ENCODE peak calls at places on chromosomes 1 and 21, in ten cellular contexts. Z is Panc1; T is frontal cortex; Y is cortex of kidney; S is NCI-H526 treated with DMSO at 0.1 percent for 48 hours; B is tibial artery; G is GF-D8; L is effector memory CD4-positive, alpha-beta T cell; M is EH; V is Caki2. E is an unnamed sample.

GRCh38 chr1:89715677-89716076 is 82.8 kb downstream of the LRRC8C start:
- DNase-seq in T (no peak), Z (no peak), L (no peak), Y (no peak), S (no peak), V (no peak), B (no peak), G (no peak), M (no peak), E (no peak)

GRCh38 chr1:33383489-33383888 is 47.4 kb downstream of the PHC2 start:
- DNase-seq in T (no peak), V (no peak), L (no peak), B (no peak), Y (no peak), G (no peak), M (no peak), S (no peak), Z (no peak), E (no peak)

GRCh38 chr1:20109223-20109856 is 10.0 kb downstream of the PLA2G2D start:
- DNase-seq in Y (no peak), B (no peak), V (no peak), L (no peak), T (no peak), Z (no peak), M (no peak), G (no peak), S (no peak), E (no peak)

GRCh38 chr1:24830680-24831272 is 85.5 kb downstream of the CLIC4 start:
- DNase-seq in S (peak; percentile 64), M (peak; percentile 74), Y (no peak), Z (peak; percentile 67), T (no peak), G (peak; percentile 26), L (no peak), B (no peak), V (peak; percentile 44), E (peak; percentile 73)

GRCh38 chr1:233490488-233490887 is 123.4 kb upstream of the KCNK1 start:
- DNase-seq in M (no peak), Y (no peak), G (no peak), B (no peak), S (no peak), L (no peak), T (no peak), V (no peak), Z (no peak), E (no peak)

GRCh38 chr1:245605480-245606156 is 450.8 kb downstream of the KIF26B start:
- DNase-seq in B (no peak), T (no peak), M (peak; percentile 89), S (no peak), G (no peak), Z (no peak), Y (no peak), L (no peak), V (no peak), E (no peak)

GRCh38 chr1:223417444-223417843 is 24.2 kb downstream of the CCDC185 start:
- DNase-seq in Y (no peak), Z (no peak), G (no peak), B (no peak), V (peak; percentile 75), L (no peak), S (no peak), M (no peak), T (no peak), E (no peak)

GRCh38 chr1:87292684-87293493 is 35.8 kb upstream of the LMO4 start:
- DNase-seq in Z (peak; percentile 36), M (peak; percentile 61), G (no peak), B (no peak), V (peak; percentile 16), L (peak; percentile 28), S (peak; percentile 56), Y (no peak), T (no peak), E (peak; percentile 51)

GRCh38 chr1:178485467-178486098 is 11.2 kb downstream of the CLEC20A start:
- DNase-seq in G (no peak), V (no peak), B (no peak), M (no peak), Z (no peak), S (no peak), T (no peak), L (no peak), Y (no peak), E (no peak)

GRCh38 chr1:155175927-155176371 is 2.3 kb downstream of the TRIM46 start:
- DNase-seq in L (no peak), S (no peak), V (no peak), T (no peak), G (peak; percentile 50), B (peak; percentile 66), Y (no peak), M (no peak), Z (no peak), E (no peak)

GRCh38 chr1:85135456-85135798 is 65.4 kb downstream of the SYDE2 start:
- DNase-seq in M (no peak), L (no peak), G (no peak), Y (no peak), B (no peak), T (no peak), V (no peak), Z (no peak), S (peak; percentile 10), E (no peak)

GRCh38 chr21:38798481-38798882 is 7.2 kb upstream of the ETS2 start:
- DNase-seq in T (no peak), B (no peak), G (no peak), L (no peak), V (peak; percentile 89), Z (no peak), M (no peak), S (no peak), Y (no peak), E (no peak)

GRCh38 chr1:172399369-172400072 is 21.0 kb upstream of the C1orf105 start:
- DNase-seq in S (peak; percentile 87), Y (no peak), T (peak; percentile 21), B (peak; percentile 76), Z (peak; percentile 85), M (peak; percentile 98), V (peak; percentile 83), L (no peak), G (no peak), E (peak; percentile 64)

GRCh38 chr1:163537809-163538208 is 216.1 kb downstream of the NUF2 start:
- DNase-seq in B (no peak), L (no peak), V (no peak), S (no peak), Z (no peak), Y (no peak), T (no peak), M (no peak), G (no peak), E (no peak)

GRCh38 chr1:29912413-29912812 is 676.1 kb downstream of the PTPRU start:
- DNase-seq in Z (peak; percentile 32), G (peak; percentile 3), M (peak; percentile 55), T (no peak), B (no peak), V (no peak), S (peak; percentile 9), Y (no peak), L (no peak), E (peak; percentile 4)

GRCh38 chr1:75125161-75125681 is 9.0 kb upstream of the LHX8 start:
- DNase-seq in Y (no peak), L (no peak), G (no peak), T (no peak), S (no peak), Z (no peak), M (no peak), V (no peak), B (no peak), E (no peak)

GRCh38 chr1:145961425-145962156 is 2.8 kb downstream of the ANKRD34A start:
- DNase-seq in G (no peak), S (peak; percentile 51), Y (no peak), V (no peak), Z (no peak), B (peak; percentile 85), T (peak; percentile 53), M (peak; percentile 52), L (no peak), E (no peak)

GRCh38 chr1:88394958-88395357 is 289.1 kb upstream of the PKN2 start:
- DNase-seq in L (no peak), T (no peak), Y (no peak), B (no peak), S (no peak), V (no peak), G (no peak), M (no peak), Z (no peak), E (no peak)

GRCh38 chr1:164787834-164788231 is 228.8 kb downstream of the PBX1 start:
- DNase-seq in V (no peak), B (no peak), L (no peak), Y (no peak), T (no peak), G (no peak), Z (no peak), M (no peak), S (peak; percentile 63), E (no peak)

GRCh38 chr1:31617917-31618746 is 643 bp downstream of the HCRTR1 start:
- DNase-seq in Y (no peak), S (no peak), T (peak; percentile 51), B (no peak), Z (no peak), M (peak; percentile 42), L (no peak), V (no peak), G (no peak), E (no peak)

GRCh38 chr21:26080211-26080610 is 90.4 kb downstream of the APP start:
- DNase-seq in L (no peak), B (no peak), V (no peak), Z (no peak), M (peak; percentile 55), S (no peak), G (no peak), Y (no peak), T (no peak), E (no peak)

GRCh38 chr1:236502579-236502971 is 21.2 kb upstream of the LGALS8 start:
- DNase-seq in B (no peak), L (no peak), G (no peak), V (peak; percentile 60), Y (no peak), T (no peak), M (peak; percentile 65), S (no peak), Z (no peak), E (no peak)

GRCh38 chr1:43367904-43368645 is at the start of gene ELOVL1:
- DNase-seq in Z (peak; percentile 47), M (peak; percentile 92), B (peak; percentile 97), L (peak; percentile 68), Y (no peak), G (peak; percentile 72), V (peak; percentile 89), S (peak; percentile 94), T (peak; percentile 96), E (no peak)

GRCh38 chr1:39501666-39502065 is 10.2 kb downstream of the BMP8A start:
- DNase-seq in Z (no peak), S (no peak), M (peak; percentile 65), T (no peak), G (no peak), V (no peak), L (no peak), Y (no peak), B (no peak), E (no peak)

GRCh38 chr1:31739281-31739853 is 24.8 kb downstream of the ADGRB2 start:
- DNase-seq in L (peak; percentile 17), B (no peak), V (peak; percentile 51), G (no peak), T (no peak), Z (no peak), M (no peak), Y (no peak), S (no peak), E (no peak)

GRCh38 chr1:26787381-26787705 is 407 bp upstream of the PIGV start:
- DNase-seq in T (no peak), S (no peak), Z (no peak), L (peak; percentile 79), G (no peak), V (no peak), Y (no peak), B (no peak), M (peak; percentile 75), E (no peak)

GRCh38 chr1:26701266-26701994 is 5.6 kb downstream of the ARID1A start:
- DNase-seq in B (no peak), M (no peak), Y (no peak), L (no peak), T (no peak), Z (no peak), G (no peak), V (no peak), S (peak; percentile 43), E (no peak)

GRCh38 chr1:52633291-52633754 is 355 bp downstream of the SHISAL2A start:
- DNase-seq in S (peak; percentile 27), Z (no peak), V (no peak), G (no peak), B (no peak), T (no peak), L (peak; percentile 14), M (peak; percentile 18), Y (no peak), E (no peak)

E was measured in glomerular endothelial cell.